ENCODE peak calls at places on chromosomes 4 and X, in five cellular contexts. H is GM10248, F is AG04450, G is HepG2, Y is pancreas. X is an unnamed sample.

GRCh38 chrX:153635788-153636668 is 11.0 kb upstream of the DUSP9 start:
- DNase-seq in Y (no peak), H (peak), F (no peak), G (peak), X (peak)

GRCh38 chr4:98498774-98499173 is 159.6 kb downstream of the TSPAN5 start:
- DNase-seq in H (no peak), F (no peak), G (no peak), Y (no peak), X (no peak)

GRCh38 chrX:139842326-139843175 is 90.3 kb downstream of the ATP11C start:
- DNase-seq in F (no peak), G (no peak), Y (no peak), H (no peak), X (no peak)

GRCh38 chr4:158112612-158113011 is 60.2 kb downstream of the GASK1B start:
- DNase-seq in F (no peak), Y (no peak), G (no peak), H (no peak), X (no peak)

GRCh38 chrX:43560247-43560946 is 95.7 kb upstream of the MAOA start:
- DNase-seq in F (no peak), H (no peak), Y (no peak), G (no peak), X (no peak)

GRCh38 chr4:168551211-168551610 is 54.4 kb downstream of the PALLD start:
- DNase-seq in F (peak), Y (no peak), G (no peak), H (no peak), X (no peak)

GRCh38 chrX:67601771-67602170 is 58.0 kb downstream of the AR start:
- DNase-seq in G (no peak), H (no peak), Y (no peak), F (no peak), X (no peak)

GRCh38 chr4:85938062-85938461 is 421.8 kb downstream of the MAPK10 start:
- DNase-seq in Y (peak), H (no peak), G (no peak), F (no peak), X (no peak)

GRCh38 chrX:77953708-77954107 is 15.7 kb downstream of the PGAM4 start:
- DNase-seq in F (no peak), G (no peak), H (no peak), Y (no peak), X (no peak)

GRCh38 chr4:186688150-186688943 is 35.3 kb downstream of the FAT1 start:
- DNase-seq in F (no peak), Y (no peak), H (no peak), G (peak), X (no peak)

GRCh38 chr4:54940996-54941395 is 184.4 kb downstream of the KDR start:
- DNase-seq in Y (no peak), G (no peak), F (no peak), H (no peak), X (no peak)

GRCh38 chrX:11976663-11977062 is 161.6 kb upstream of the FRMPD4 start:
- DNase-seq in G (no peak), H (no peak), Y (no peak), F (no peak), X (no peak)

GRCh38 chr4:7722716-7723115 is 216.9 kb downstream of the AFAP1 start:
- DNase-seq in F (no peak), H (no peak), G (no peak), Y (no peak), X (no peak)

GRCh38 chr4:126354784-126355183 is 1040.0 kb downstream of the FAT4 start:
- DNase-seq in G (no peak), F (no peak), Y (no peak), H (no peak), X (no peak)

GRCh38 chr4:43391084-43391483 is 498.6 kb downstream of the GRXCR1 start:
- DNase-seq in Y (no peak), G (no peak), F (no peak), H (no peak), X (no peak)

GRCh38 chr4:40247350-40247749 is 50.5 kb downstream of the RHOH start:
- DNase-seq in G (no peak), Y (no peak), H (no peak), F (no peak), X (no peak)

GRCh38 chrX:153647461-153648357 is 706 bp downstream of the DUSP9 start:
- DNase-seq in F (no peak), G (no peak), Y (no peak), H (no peak), X (peak)

GRCh38 chrX:1807301-1807731 is 192.5 kb downstream of the ASMT start:
- DNase-seq in F (no peak), H (no peak), G (no peak), Y (no peak), X (no peak)

GRCh38 chrX:24466025-24466424 is 939 bp downstream of the PDK3 start:
- DNase-seq in G (no peak), H (no peak), F (no peak), Y (no peak), X (no peak)

GRCh38 chrX:136476501-136476900 is 11.2 kb upstream of the BRS3 start:
- DNase-seq in H (no peak), F (no peak), G (no peak), Y (no peak), X (no peak)

GRCh38 chr4:54659213-54660144 is 1.7 kb downstream of the KIT start:
- DNase-seq in F (no peak), H (no peak), G (no peak), Y (no peak), X (peak)

GRCh38 chr4:6342530-6343293 is 73.1 kb downstream of the WFS1 start:
- DNase-seq in H (no peak), G (no peak), F (no peak), Y (no peak), X (no peak)

GRCh38 chr4:115154826-115155225 is 41.4 kb upstream of the NDST4 start:
- DNase-seq in F (no peak), H (no peak), G (no peak), Y (no peak), X (no peak)

GRCh38 chrX:10769696-10770619 is 149.6 kb upstream of the MID1 start:
- DNase-seq in G (no peak), Y (no peak), F (peak), H (no peak), X (no peak)

GRCh38 chrX:1465261-1466231 is 12.8 kb upstream of the ASMTL start:
- DNase-seq in F (no peak), Y (no peak), G (no peak), H (no peak), X (no peak)

GRCh38 chrX:41409006-41409405 is 38.1 kb upstream of the NYX start:
- DNase-seq in F (no peak), G (no peak), H (no peak), Y (no peak), X (no peak)

GRCh38 chr4:96183630-96184029 is 343.7 kb downstream of the PDHA2 start:
- DNase-seq in Y (peak), H (no peak), G (peak), F (no peak), X (no peak)

GRCh38 chr4:72900952-72901351 is 168.6 kb downstream of the COX18 start:
- DNase-seq in G (no peak), F (no peak), Y (no peak), H (no peak), X (no peak)

GRCh38 chr4:95156452-95156765 is 392.4 kb downstream of the UNC5C start:
- DNase-seq in Y (no peak), F (no peak), G (no peak), H (no peak), X (no peak)
- TF ChIP-seq CTCF in Y (no peak), F (no peak), G (no peak), H (no peak), X (no peak)

DNA sequence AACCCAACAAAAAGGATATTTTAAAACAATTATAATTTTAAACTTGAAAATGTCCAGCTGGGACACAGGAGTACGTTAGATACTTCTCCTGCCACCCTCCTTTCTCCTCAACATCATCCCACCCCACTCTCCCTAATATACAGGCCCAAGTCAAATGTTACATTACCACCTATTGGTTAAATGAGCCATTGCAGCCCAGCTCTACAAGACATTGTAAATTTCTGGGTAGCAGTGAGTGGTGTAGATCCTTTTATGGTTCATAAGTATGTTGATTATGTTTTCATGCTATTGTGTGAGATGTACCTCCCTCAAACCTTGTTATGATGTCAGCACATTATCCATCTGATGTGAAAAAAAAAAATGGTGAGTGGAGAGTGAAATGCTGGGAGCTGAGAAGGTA is 187.1 kb upstream of the BCOR start:
- DNase-seq in G (no peak), H (no peak), F (no peak), Y (no peak), X (no peak)
- TF ChIP-seq CTCF in G (no peak), H (no peak), F (no peak), Y (no peak), X (no peak)

DNA sequence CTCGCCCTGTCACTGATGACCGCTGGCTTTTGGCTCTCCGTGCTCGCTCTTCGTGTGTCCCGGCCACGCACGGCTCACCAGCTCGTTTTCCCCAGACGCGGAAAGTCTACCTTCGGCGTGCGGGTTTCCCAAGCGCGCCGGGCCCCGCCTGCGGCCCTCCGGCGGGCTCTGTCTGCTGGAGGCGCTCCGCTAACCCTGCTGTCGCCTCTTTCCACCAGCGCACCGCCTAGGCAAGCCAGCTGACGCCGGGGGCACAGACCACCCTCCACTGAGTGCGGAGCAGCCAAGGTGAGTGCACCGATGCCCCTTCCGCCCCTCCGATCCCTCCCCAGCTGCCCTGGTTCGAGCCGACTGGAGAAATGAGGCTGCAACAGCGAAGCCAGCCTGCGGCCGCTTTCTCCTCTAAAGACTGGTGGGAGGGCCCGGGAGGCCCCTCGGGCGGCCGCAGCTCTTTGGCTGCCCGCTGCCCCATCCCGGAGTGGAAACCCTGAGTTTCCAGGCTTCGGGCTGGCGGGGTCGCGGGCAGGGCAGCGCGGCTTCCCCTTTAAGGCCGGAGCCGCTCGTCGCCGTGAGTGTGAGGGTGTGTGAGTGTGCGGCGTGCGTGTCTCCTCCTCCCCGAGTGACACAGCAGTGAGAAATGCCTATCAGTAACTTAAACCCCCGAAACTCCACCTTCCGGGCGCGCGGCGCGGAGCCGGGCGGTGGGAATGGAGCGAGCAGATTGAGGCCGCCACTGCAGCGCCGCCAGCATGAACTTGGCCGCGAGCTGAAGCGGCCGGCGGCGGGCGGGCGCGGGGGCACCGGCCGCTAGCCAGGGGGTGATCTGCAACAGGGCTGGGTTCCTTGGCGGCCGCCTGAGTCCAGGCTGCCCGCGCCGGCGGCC is at the start of gene MAMLD1:
- DNase-seq in Y (peak), H (no peak), F (no peak), G (no peak), X (no peak)
- TF ChIP-seq CTCF in Y (no peak), H (no peak), F (peak), G (no peak), X (no peak)

GRCh38 chrX:70970482-70970999 is 39.6 kb upstream of the SLC7A3 start:
- DNase-seq in G (peak), F (no peak), H (peak), Y (no peak), X (peak)
- TF ChIP-seq CTCF in G (peak), F (peak), H (peak), Y (no peak), X (no peak)

X was measured in GM20000.